ENCODE peak calls at places on chromosome 7, in eight cellular contexts. F is fibroblast of the conjunctiva, M is T-helper 1 cell, N is heart right ventricle, T is nucleus accumbens, L is amygdala, X is transverse colon, D is NAMALWA. Z is an unnamed sample.
A peak's percentile ranks its signal among the peaks of the same experiment; 100 is the strongest.

GRCh38 chr7:101140746-101141382 is 13.4 kb upstream of the AP1S1 start:
- DNase-seq in T (no peak), X (no peak), M (no peak), L (no peak), D (no peak), F (no peak), N (no peak), Z (no peak)

GRCh38 chr7:43522406-43523156 is 60.3 kb upstream of the STK17A start:
- DNase-seq in X (no peak), F (no peak), T (no peak), L (no peak), N (no peak), M (no peak), D (no peak), Z (no peak)

GRCh38 chr7:105776986-105777910 is 99.2 kb downstream of the ATXN7L1 start:
- DNase-seq in T (no peak), M (no peak), L (no peak), F (no peak), D (no peak), N (no peak), X (no peak), Z (no peak)

GRCh38 chr7:79434098-79434497 is 19.4 kb downstream of the MAGI2 start:
- DNase-seq in T (no peak), D (no peak), F (peak; percentile 49), M (no peak), X (no peak), L (no peak), N (no peak), Z (no peak)

GRCh38 chr7:101169110-101169837 is 3.9 kb upstream of the VGF start:
- DNase-seq in D (no peak), F (no peak), T (no peak), M (no peak), L (no peak), N (no peak), X (no peak), Z (no peak)

GRCh38 chr7:146661435-146661834 is 544.8 kb downstream of the CNTNAP2 start:
- DNase-seq in F (no peak), X (no peak), L (no peak), T (no peak), D (no peak), M (no peak), N (no peak), Z (no peak)

GRCh38 chr7:4282434-4283223 is 399.5 kb upstream of the FOXK1 start:
- DNase-seq in F (no peak), T (no peak), M (no peak), X (no peak), N (no peak), L (no peak), D (no peak), Z (no peak)

GRCh38 chr7:82528577-82529305 is 85.2 kb upstream of the CACNA2D1 start:
- DNase-seq in X (no peak), L (no peak), D (no peak), N (no peak), T (no peak), F (no peak), M (no peak), Z (no peak)

GRCh38 chr7:18689535-18689934 is 194.0 kb downstream of the HDAC9 start:
- DNase-seq in T (no peak), D (no peak), X (no peak), F (no peak), N (no peak), M (no peak), L (no peak), Z (no peak)

GRCh38 chr7:84455788-84456187 is 261.2 kb upstream of the SEMA3A start:
- DNase-seq in N (no peak), D (no peak), X (no peak), F (peak; percentile 21), T (no peak), M (no peak), L (no peak), Z (no peak)

GRCh38 chr7:84425702-84426259 is 231.2 kb upstream of the SEMA3A start:
- DNase-seq in X (no peak), M (no peak), L (no peak), T (no peak), F (no peak), N (no peak), D (no peak), Z (no peak)

GRCh38 chr7:66697451-66698438 is 42.8 kb upstream of the RABGEF1 start:
- DNase-seq in D (no peak), T (peak; percentile 40), N (peak; percentile 58), X (no peak), M (no peak), F (peak; percentile 51), L (peak; percentile 67), Z (no peak)